ENCODE peak calls at places on chromosomes 13 and 19, in five cellular contexts. One of them, this sample, is unnamed.

GRCh38 chr13:101552797-101553196 is 100.3 kb downstream of the ITGBL1 start:
- DNase-seq in CD4-positive, alpha-beta T cell: no peak
- DNase-seq in tibial nerve: no peak
- DNase-seq in breast epithelium: no peak
- DNase-seq in upper lobe of right lung: no peak
- DNase-seq in this sample: no peak

GRCh38 chr13:73235385-73235784 is 176.6 kb downstream of the KLF5 start:
- DNase-seq in upper lobe of right lung: no peak
- DNase-seq in tibial nerve: no peak
- DNase-seq in breast epithelium: peak; percentile 84
- DNase-seq in CD4-positive, alpha-beta T cell: no peak
- DNase-seq in this sample: no peak

GRCh38 chr19:30393046-30393445 is 20.9 kb downstream of the ZNF536 start:
- DNase-seq in upper lobe of right lung: no peak
- DNase-seq in CD4-positive, alpha-beta T cell: no peak
- DNase-seq in breast epithelium: no peak
- DNase-seq in tibial nerve: no peak
- DNase-seq in this sample: no peak

GRCh38 chr13:99989376-99990044 is 7.9 kb downstream of the ZIC2 start:
- DNase-seq in tibial nerve: no peak
- DNase-seq in CD4-positive, alpha-beta T cell: no peak
- DNase-seq in breast epithelium: no peak
- DNase-seq in upper lobe of right lung: no peak
- DNase-seq in this sample: no peak

GRCh38 chr13:33828431-33829129 is 10.6 kb downstream of the RFC3 start:
- DNase-seq in CD4-positive, alpha-beta T cell: no peak
- DNase-seq in tibial nerve: no peak
- DNase-seq in upper lobe of right lung: no peak
- DNase-seq in breast epithelium: no peak
- DNase-seq in this sample: no peak

GRCh38 chr13:111598751-111599150 is 278.3 kb downstream of the TEX29 start:
- DNase-seq in tibial nerve: no peak
- DNase-seq in CD4-positive, alpha-beta T cell: no peak
- DNase-seq in breast epithelium: no peak
- DNase-seq in upper lobe of right lung: peak; percentile 29
- DNase-seq in this sample: no peak

GRCh38 chr13:110480161-110480560 is 81.4 kb downstream of the RAB20 start:
- DNase-seq in tibial nerve: no peak
- DNase-seq in upper lobe of right lung: no peak
- DNase-seq in CD4-positive, alpha-beta T cell: no peak
- DNase-seq in breast epithelium: no peak
- DNase-seq in this sample: no peak

GRCh38 chr13:79895416-79895815 is 414.5 kb downstream of the NDFIP2 start:
- DNase-seq in breast epithelium: no peak
- DNase-seq in tibial nerve: no peak
- DNase-seq in CD4-positive, alpha-beta T cell: no peak
- DNase-seq in upper lobe of right lung: no peak
- DNase-seq in this sample: no peak

GRCh38 chr19:39416626-39417120 is 4.2 kb downstream of the PLEKHG2 start:
- DNase-seq in tibial nerve: no peak
- DNase-seq in upper lobe of right lung: no peak
- DNase-seq in breast epithelium: no peak
- DNase-seq in CD4-positive, alpha-beta T cell: no peak
- DNase-seq in this sample: no peak

GRCh38 chr13:25840931-25841330 is 210.9 kb downstream of the SHISA2 start:
- DNase-seq in CD4-positive, alpha-beta T cell: no peak
- DNase-seq in upper lobe of right lung: no peak
- DNase-seq in tibial nerve: no peak
- DNase-seq in breast epithelium: no peak
- DNase-seq in this sample: no peak

GRCh38 chr19:32223595-32224370 is 121.6 kb upstream of the ZNF507 start:
- DNase-seq in CD4-positive, alpha-beta T cell: no peak
- DNase-seq in breast epithelium: no peak
- DNase-seq in tibial nerve: no peak
- DNase-seq in upper lobe of right lung: no peak
- DNase-seq in this sample: no peak

GRCh38 chr13:99778500-99778899 is 193.1 kb downstream of the ZIC5 start:
- DNase-seq in breast epithelium: no peak
- DNase-seq in upper lobe of right lung: no peak
- DNase-seq in CD4-positive, alpha-beta T cell: no peak
- DNase-seq in tibial nerve: no peak
- DNase-seq in this sample: no peak

GRCh38 chr13:112748947-112749346 is 59.1 kb downstream of the ATP11A start:
- DNase-seq in breast epithelium: no peak
- DNase-seq in tibial nerve: peak; percentile 60
- DNase-seq in upper lobe of right lung: peak; percentile 72
- DNase-seq in CD4-positive, alpha-beta T cell: no peak
- DNase-seq in this sample: peak; percentile 75

GRCh38 chr19:58001895-58002369 is 688 bp downstream of the ZNF606 start:
- DNase-seq in breast epithelium: no peak
- DNase-seq in CD4-positive, alpha-beta T cell: peak; percentile 11
- DNase-seq in upper lobe of right lung: no peak
- DNase-seq in tibial nerve: no peak
- DNase-seq in this sample: no peak

GRCh38 chr19:50384685-50385535 is 763 bp downstream of the POLD1 start:
- DNase-seq in upper lobe of right lung: peak; percentile 67
- DNase-seq in breast epithelium: no peak
- DNase-seq in tibial nerve: no peak
- DNase-seq in CD4-positive, alpha-beta T cell: no peak
- DNase-seq in this sample: no peak

GRCh38 chr19:16504271-16504670 is 8.1 kb downstream of the C19orf44 start:
- DNase-seq in CD4-positive, alpha-beta T cell: no peak
- DNase-seq in breast epithelium: no peak
- DNase-seq in tibial nerve: no peak
- DNase-seq in upper lobe of right lung: no peak
- DNase-seq in this sample: no peak
- H3K27ac ChIP-seq in CD4-positive, alpha-beta T cell: no peak overlapping the region
- H3K27ac ChIP-seq in breast epithelium: no peak overlapping the region
- H3K27ac ChIP-seq in tibial nerve: peak overlapping the region; percentile 22
- H3K27ac ChIP-seq in upper lobe of right lung: no peak overlapping the region
- H3K27ac ChIP-seq in this sample: no peak overlapping the region

GRCh38 chr13:40662866-40663265 is 3.6 kb downstream of the FOXO1 start:
- DNase-seq in upper lobe of right lung: no peak
- DNase-seq in tibial nerve: no peak
- DNase-seq in CD4-positive, alpha-beta T cell: no peak
- DNase-seq in breast epithelium: no peak
- DNase-seq in this sample: no peak
- H3K27ac ChIP-seq in upper lobe of right lung: no peak overlapping the region
- H3K27ac ChIP-seq in tibial nerve: peak overlapping the region; percentile 96
- H3K27ac ChIP-seq in CD4-positive, alpha-beta T cell: peak overlapping the region; percentile 5
- H3K27ac ChIP-seq in breast epithelium: peak overlapping the region; percentile 19
- H3K27ac ChIP-seq in this sample: peak overlapping the region; percentile 96

GRCh38 chr19:45524575-45525129 is 17.4 kb downstream of the VASP start:
- DNase-seq in breast epithelium: no peak
- DNase-seq in tibial nerve: no peak
- DNase-seq in upper lobe of right lung: no peak
- DNase-seq in CD4-positive, alpha-beta T cell: no peak
- DNase-seq in this sample: no peak
- H3K27ac ChIP-seq in breast epithelium: no peak overlapping the region
- H3K27ac ChIP-seq in tibial nerve: peak overlapping the region; percentile 67
- H3K27ac ChIP-seq in upper lobe of right lung: no peak overlapping the region
- H3K27ac ChIP-seq in CD4-positive, alpha-beta T cell: no peak overlapping the region
- H3K27ac ChIP-seq in this sample: no peak overlapping the region

DNA sequence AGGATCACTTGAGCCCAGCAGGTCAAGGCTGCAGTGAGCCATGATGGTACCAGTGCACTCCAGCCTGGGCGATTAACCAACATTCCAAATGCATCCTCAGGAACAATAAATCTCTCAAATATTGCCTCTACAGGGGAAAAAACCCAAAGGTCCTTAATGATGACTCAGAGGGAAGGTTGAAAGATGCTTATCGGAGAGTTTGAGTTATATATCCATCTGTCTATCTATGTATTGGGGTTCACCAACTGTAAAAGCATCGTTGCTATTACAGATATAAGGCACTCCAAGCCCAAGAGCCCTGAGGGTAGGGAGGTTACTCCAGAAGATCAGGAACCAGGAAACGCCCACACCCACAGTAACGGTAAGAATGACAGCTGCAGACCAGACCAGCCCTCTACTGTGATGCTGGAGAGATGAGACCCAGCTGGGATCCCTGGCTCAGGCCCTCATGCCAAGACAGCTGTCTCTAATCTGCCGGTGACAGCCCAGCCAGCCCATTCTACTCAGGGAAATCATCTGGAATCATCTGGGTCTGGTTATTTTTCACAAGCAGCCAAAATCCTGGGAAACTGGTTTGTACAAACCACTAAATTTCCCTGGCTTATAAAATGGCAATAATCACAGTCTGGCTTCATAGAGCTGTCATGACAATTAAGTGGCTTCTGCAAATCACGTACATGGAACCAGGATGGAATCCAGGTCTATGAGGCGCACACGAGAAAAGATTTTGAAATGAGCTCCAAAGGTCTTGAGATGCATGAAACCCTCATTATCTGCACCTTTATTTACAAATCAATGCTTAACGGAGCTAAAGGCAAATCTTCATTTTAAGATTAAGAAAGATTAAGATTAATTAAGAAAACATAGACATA is 23.8 kb downstream of the TEX101 start:
- DNase-seq in tibial nerve: no peak
- DNase-seq in CD4-positive, alpha-beta T cell: no peak
- DNase-seq in breast epithelium: no peak
- DNase-seq in upper lobe of right lung: no peak
- DNase-seq in this sample: peak; percentile 65
- H3K27ac ChIP-seq in tibial nerve: no peak overlapping the region
- H3K27ac ChIP-seq in CD4-positive, alpha-beta T cell: peak overlapping the region; percentile 90
- H3K27ac ChIP-seq in breast epithelium: peak overlapping the region; percentile 0
- H3K27ac ChIP-seq in upper lobe of right lung: peak overlapping the region; percentile 27
- H3K27ac ChIP-seq in this sample: peak overlapping the region; percentile 62

GRCh38 chr19:33703821-33704220 is 82.1 kb downstream of the CHST8 start:
- DNase-seq in tibial nerve: no peak
- DNase-seq in breast epithelium: no peak
- DNase-seq in CD4-positive, alpha-beta T cell: no peak
- DNase-seq in upper lobe of right lung: peak; percentile 41
- DNase-seq in this sample: no peak
- H3K27ac ChIP-seq in tibial nerve: no peak overlapping the region
- H3K27ac ChIP-seq in breast epithelium: no peak overlapping the region
- H3K27ac ChIP-seq in CD4-positive, alpha-beta T cell: no peak overlapping the region
- H3K27ac ChIP-seq in upper lobe of right lung: no peak overlapping the region
- H3K27ac ChIP-seq in this sample: no peak overlapping the region

DNA sequence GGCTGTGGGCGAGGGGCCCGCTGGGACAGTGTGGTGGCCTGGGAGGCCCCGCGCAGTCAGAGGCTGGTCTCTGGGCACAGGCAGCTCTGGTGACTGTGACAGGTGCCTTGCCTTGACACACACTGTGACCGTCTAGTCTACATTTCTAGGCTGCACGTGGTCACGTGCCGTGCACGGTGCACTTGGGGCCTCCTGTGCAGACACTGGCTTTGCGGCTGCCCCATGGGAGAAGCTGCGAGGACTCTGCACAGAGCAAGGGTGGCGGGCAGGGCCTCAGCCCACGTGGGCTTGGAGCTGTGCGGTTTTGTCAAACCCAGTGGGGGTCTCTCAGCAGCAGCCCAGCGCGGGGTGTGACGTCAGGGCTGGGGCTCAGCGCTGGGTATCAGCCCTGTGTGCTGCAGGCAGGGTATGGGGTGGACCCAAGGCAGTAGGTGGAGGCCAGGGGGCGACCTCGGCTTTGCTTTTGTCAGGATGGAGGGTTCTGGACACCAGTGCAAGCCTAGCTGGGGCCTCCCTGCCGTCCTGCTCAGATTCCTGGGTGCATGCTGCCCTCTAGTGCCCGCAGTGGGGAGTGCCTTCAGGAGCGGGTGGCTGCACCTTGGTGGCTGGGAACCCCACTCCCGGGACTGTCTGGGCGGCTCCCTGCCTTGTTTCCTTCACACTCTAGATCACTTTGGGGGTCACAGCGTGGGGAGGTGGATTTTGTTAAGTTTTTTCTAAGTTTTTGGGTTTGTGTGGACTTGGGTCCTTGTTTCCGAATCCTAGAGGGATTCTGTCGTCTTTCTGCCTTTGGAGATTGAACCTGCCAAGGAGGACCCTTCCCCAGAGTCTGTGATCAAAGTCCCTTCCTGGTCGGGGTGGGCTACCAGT is 62.6 kb downstream of the KDM4B start:
- DNase-seq in breast epithelium: peak; percentile 58
- DNase-seq in upper lobe of right lung: peak; percentile 88
- DNase-seq in CD4-positive, alpha-beta T cell: peak; percentile 75
- DNase-seq in tibial nerve: peak; percentile 90
- DNase-seq in this sample: peak; percentile 86
- H3K27ac ChIP-seq in breast epithelium: no peak overlapping the region
- H3K27ac ChIP-seq in upper lobe of right lung: no peak overlapping the region
- H3K27ac ChIP-seq in CD4-positive, alpha-beta T cell: no peak overlapping the region
- H3K27ac ChIP-seq in tibial nerve: peak overlapping the region; percentile 26
- H3K27ac ChIP-seq in this sample: no peak overlapping the region

GRCh38 chr19:17021328-17021727 is 5.3 kb downstream of the CPAMD8 start:
- DNase-seq in breast epithelium: no peak
- DNase-seq in tibial nerve: no peak
- DNase-seq in CD4-positive, alpha-beta T cell: no peak
- DNase-seq in upper lobe of right lung: no peak
- DNase-seq in this sample: no peak
- H3K27ac ChIP-seq in breast epithelium: peak overlapping the region; percentile 60
- H3K27ac ChIP-seq in tibial nerve: no peak overlapping the region
- H3K27ac ChIP-seq in CD4-positive, alpha-beta T cell: no peak overlapping the region
- H3K27ac ChIP-seq in upper lobe of right lung: peak overlapping the region; percentile 55
- H3K27ac ChIP-seq in this sample: no peak overlapping the region

DNA sequence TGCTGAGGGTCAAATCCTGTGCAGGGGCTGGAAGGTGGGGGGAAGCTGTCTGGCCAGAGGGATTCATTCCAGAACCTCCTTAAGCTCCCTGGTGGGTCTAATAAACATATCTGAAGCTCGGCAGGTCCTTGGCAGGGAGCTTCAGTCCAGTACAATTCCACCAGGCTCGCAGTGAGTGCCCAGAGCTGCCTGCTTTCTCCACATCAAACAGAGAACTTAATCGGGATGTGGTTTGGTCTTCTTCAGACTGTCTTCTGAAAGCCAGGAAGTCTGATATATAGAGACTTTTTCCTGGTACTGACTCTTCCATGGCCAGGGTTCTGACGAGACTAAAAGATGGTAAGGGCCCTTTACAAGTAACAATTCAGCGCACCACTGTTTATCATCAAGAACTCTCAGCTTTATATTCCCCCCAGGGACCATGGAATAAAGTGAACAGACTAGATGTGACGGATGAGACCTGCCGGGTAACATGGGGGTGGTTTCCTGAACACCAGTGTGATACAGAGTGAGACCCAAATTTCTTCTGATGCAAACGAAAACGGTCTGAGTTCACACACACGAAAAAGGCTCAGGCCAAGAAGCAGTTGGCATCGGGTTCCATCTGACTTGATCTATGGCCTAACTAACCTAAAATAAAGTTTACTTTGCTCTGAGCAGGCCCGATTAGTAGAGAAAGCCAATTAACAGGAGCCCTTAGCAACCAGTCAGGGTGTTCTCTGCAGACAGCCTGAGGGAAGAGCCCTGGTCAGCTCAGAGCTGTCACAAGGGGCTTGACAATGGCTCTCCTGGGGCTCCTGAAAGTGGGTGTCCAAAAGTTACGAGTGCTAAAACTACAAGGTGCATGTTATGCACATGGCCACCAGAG is 29.0 kb downstream of the RANBP3 start:
- DNase-seq in breast epithelium: no peak
- DNase-seq in upper lobe of right lung: no peak
- DNase-seq in CD4-positive, alpha-beta T cell: no peak
- DNase-seq in tibial nerve: no peak
- DNase-seq in this sample: no peak
- H3K27ac ChIP-seq in breast epithelium: peak overlapping the region; percentile 74
- H3K27ac ChIP-seq in upper lobe of right lung: peak overlapping the region; percentile 15
- H3K27ac ChIP-seq in CD4-positive, alpha-beta T cell: peak overlapping the region; percentile 76
- H3K27ac ChIP-seq in tibial nerve: peak overlapping the region; percentile 85
- H3K27ac ChIP-seq in this sample: peak overlapping the region; percentile 5

GRCh38 chr19:7832781-7833180 is 2.8 kb downstream of the EVI5L start:
- DNase-seq in breast epithelium: no peak
- DNase-seq in CD4-positive, alpha-beta T cell: no peak
- DNase-seq in upper lobe of right lung: no peak
- DNase-seq in tibial nerve: no peak
- DNase-seq in this sample: no peak
- H3K27ac ChIP-seq in breast epithelium: no peak overlapping the region
- H3K27ac ChIP-seq in CD4-positive, alpha-beta T cell: no peak overlapping the region
- H3K27ac ChIP-seq in upper lobe of right lung: peak overlapping the region; percentile 48
- H3K27ac ChIP-seq in tibial nerve: peak overlapping the region; percentile 87
- H3K27ac ChIP-seq in this sample: no peak overlapping the region